ENCODE peak calls at places on chromosomes 6 and 20, in seven cellular contexts. Q, V, F, E, L, Y and Z are unnamed samples.

GRCh38 chr6:151043944-151044343 is 178.4 kb downstream of the MTHFD1L start:
- DNase-seq in F (no peak), V (no peak), Q (no peak), L (no peak), E (no peak), Y (no peak), Z (no peak)

GRCh38 chr20:34675993-34676641 is 775 bp downstream of the PIGU start:
- DNase-seq in F (no peak), Y (no peak), V (no peak), Q (no peak), E (no peak), L (no peak), Z (no peak)

GRCh38 chr6:37190159-37190535 is 20.2 kb downstream of the PIM1 start:
- DNase-seq in Q (no peak), L (no peak), F (no peak), V (peak), E (no peak), Y (peak), Z (no peak)

GRCh38 chr20:10714236-10714975 is 40.6 kb upstream of the JAG1 start:
- DNase-seq in E (no peak), L (no peak), Q (no peak), F (no peak), Y (no peak), V (no peak), Z (no peak)

GRCh38 chr6:32462609-32463008 is 22.9 kb downstream of the HLA-DRA start:
- DNase-seq in L (no peak), F (no peak), E (no peak), V (no peak), Y (no peak), Q (peak), Z (peak)

GRCh38 chr6:150813993-150814359 is 51.5 kb upstream of the MTHFD1L start:
- DNase-seq in V (no peak), E (no peak), Y (peak), F (no peak), L (no peak), Q (no peak), Z (peak)

GRCh38 chr20:53884859-53885654 is 185.3 kb downstream of the BCAS1 start:
- DNase-seq in V (peak), Q (no peak), F (no peak), Y (no peak), L (no peak), E (no peak), Z (peak)

GRCh38 chr20:51533291-51534172 is 9.0 kb downstream of the NFATC2 start:
- DNase-seq in E (no peak), Q (no peak), L (no peak), Y (no peak), V (peak), F (no peak), Z (peak)

GRCh38 chr6:32962427-32962826 is 6.0 kb upstream of the BRD2 start:
- DNase-seq in Y (no peak), V (no peak), L (no peak), Q (no peak), E (no peak), F (no peak), Z (no peak)

GRCh38 chr6:119484598-119484997 is 135.0 kb upstream of the MAN1A1 start:
- DNase-seq in L (no peak), F (no peak), V (peak), Y (peak), E (no peak), Q (no peak), Z (peak)

GRCh38 chr6:52284460-52285173 is at the start of gene MCM3:
- DNase-seq in F (peak), E (peak), Y (peak), V (peak), Q (peak), L (peak), Z (peak)

GRCh38 chr6:32692019-32692418 is 25.6 kb upstream of the HLA-DQB1 start:
- DNase-seq in V (no peak), L (no peak), Q (peak), F (no peak), E (no peak), Y (no peak), Z (peak)

GRCh38 chr6:88983532-88983931 is 20.1 kb upstream of the RNGTT start:
- DNase-seq in L (peak), F (peak), V (peak), Q (peak), E (no peak), Y (peak), Z (peak)

GRCh38 chr6:124924333-124924759 is 37.9 kb upstream of the RNF217 start:
- DNase-seq in V (no peak), E (no peak), Y (peak), Q (no peak), F (no peak), L (no peak), Z (peak)

GRCh38 chr6:37555040-37555781 is 55.5 kb upstream of the CCDC167 start:
- DNase-seq in L (no peak), E (no peak), F (no peak), Y (no peak), V (no peak), Q (no peak), Z (no peak)

GRCh38 chr6:167683028-167683862 is 143.5 kb upstream of the AFDN start:
- DNase-seq in E (peak), Y (no peak), V (peak), F (peak), L (peak), Q (no peak), Z (peak)

GRCh38 chr20:51132286-51132810 is 109.4 kb upstream of the KCNG1 start:
- DNase-seq in V (peak), F (no peak), E (no peak), L (no peak), Q (no peak), Y (no peak), Z (peak)

GRCh38 chr20:40251284-40251932 is 437.6 kb downstream of the MAFB start:
- DNase-seq in F (peak), Y (peak), E (no peak), Q (peak), V (peak), L (no peak), Z (peak)

GRCh38 chr6:157091832-157092231 is 231.5 kb downstream of the TMEM242 start:
- DNase-seq in L (no peak), E (no peak), Y (no peak), F (no peak), V (no peak), Q (no peak), Z (no peak)

GRCh38 chr6:2360716-2361115 is 115.3 kb upstream of the GMDS start:
- DNase-seq in L (no peak), V (no peak), F (no peak), Y (no peak), Q (no peak), E (no peak), Z (no peak)

GRCh38 chr20:51425347-51426106 is 117.0 kb downstream of the NFATC2 start:
- DNase-seq in E (no peak), Y (no peak), L (no peak), F (no peak), Q (peak), V (no peak), Z (no peak)

GRCh38 chr20:58893355-58894151 is 41.0 kb downstream of the GNAS start:
- DNase-seq in E (no peak), F (no peak), Y (no peak), Q (no peak), V (no peak), L (no peak), Z (no peak)

GRCh38 chr20:38173237-38174156 is 8.4 kb upstream of the TGM2 start:
- DNase-seq in L (peak), Q (peak), F (no peak), V (peak), Y (peak), E (peak), Z (peak)

GRCh38 chr6:52049252-52050050 is 38.0 kb downstream of the PKHD1 start:
- DNase-seq in L (no peak), E (no peak), Y (peak), V (peak), F (no peak), Q (peak), Z (peak)

GRCh38 chr6:37171141-37171969 is 1.4 kb downstream of the PIM1 start:
- DNase-seq in F (peak), E (peak), L (peak), V (peak), Q (peak), Y (peak), Z (peak)

GRCh38 chr6:106522557-106522956 is 106.7 kb downstream of the RTN4IP1 start:
- DNase-seq in F (no peak), V (no peak), Q (no peak), L (no peak), Y (no peak), E (no peak), Z (no peak)

GRCh38 chr6:51098801-51099200 is 280.1 kb downstream of the TFAP2B start:
- DNase-seq in E (no peak), Q (no peak), V (peak), L (no peak), Y (peak), F (no peak), Z (peak)

GRCh38 chr6:83055366-83055964 is 10.2 kb downstream of the UBE3D start:
- DNase-seq in F (peak), Y (peak), E (no peak), Q (peak), V (peak), L (peak), Z (peak)

GRCh38 chr6:165049362-165049761 is 260.0 kb downstream of the C6orf118 start:
- DNase-seq in L (peak), Q (peak), E (no peak), V (no peak), F (peak), Y (no peak), Z (peak)

GRCh38 chr6:113894712-113895674 is 37.8 kb downstream of the MARCKS start:
- DNase-seq in Q (no peak), E (no peak), V (no peak), F (no peak), L (no peak), Y (peak), Z (no peak)

GRCh38 chr20:38590682-38591483 is 9.9 kb downstream of the ADIG start:
- DNase-seq in E (no peak), L (no peak), V (peak), F (no peak), Q (peak), Y (no peak), Z (no peak)

GRCh38 chr20:1803216-1804128 is 91.7 kb upstream of the SIRPA start:
- DNase-seq in E (peak), L (no peak), F (peak), Y (peak), Q (peak), V (peak), Z (no peak)

GRCh38 chr6:98823428-98823827 is 10.9 kb upstream of the POU3F2 start:
- DNase-seq in E (no peak), Y (no peak), F (no peak), Q (no peak), V (no peak), L (no peak), Z (no peak)

GRCh38 chr6:38489951-38490350 is 149.8 kb downstream of the BTBD9 start:
- DNase-seq in L (no peak), V (peak), Y (peak), F (no peak), E (no peak), Q (no peak), Z (no peak)

GRCh38 chr6:137641474-137642077 is 147.4 kb upstream of the OLIG3 start:
- DNase-seq in E (peak), Q (peak), L (peak), V (peak), F (peak), Y (peak), Z (peak)

GRCh38 chr20:22763257-22763906 is 179.0 kb upstream of the FOXA2 start:
- DNase-seq in E (peak), F (no peak), Q (no peak), Y (peak), L (no peak), V (peak), Z (peak)

DNA sequence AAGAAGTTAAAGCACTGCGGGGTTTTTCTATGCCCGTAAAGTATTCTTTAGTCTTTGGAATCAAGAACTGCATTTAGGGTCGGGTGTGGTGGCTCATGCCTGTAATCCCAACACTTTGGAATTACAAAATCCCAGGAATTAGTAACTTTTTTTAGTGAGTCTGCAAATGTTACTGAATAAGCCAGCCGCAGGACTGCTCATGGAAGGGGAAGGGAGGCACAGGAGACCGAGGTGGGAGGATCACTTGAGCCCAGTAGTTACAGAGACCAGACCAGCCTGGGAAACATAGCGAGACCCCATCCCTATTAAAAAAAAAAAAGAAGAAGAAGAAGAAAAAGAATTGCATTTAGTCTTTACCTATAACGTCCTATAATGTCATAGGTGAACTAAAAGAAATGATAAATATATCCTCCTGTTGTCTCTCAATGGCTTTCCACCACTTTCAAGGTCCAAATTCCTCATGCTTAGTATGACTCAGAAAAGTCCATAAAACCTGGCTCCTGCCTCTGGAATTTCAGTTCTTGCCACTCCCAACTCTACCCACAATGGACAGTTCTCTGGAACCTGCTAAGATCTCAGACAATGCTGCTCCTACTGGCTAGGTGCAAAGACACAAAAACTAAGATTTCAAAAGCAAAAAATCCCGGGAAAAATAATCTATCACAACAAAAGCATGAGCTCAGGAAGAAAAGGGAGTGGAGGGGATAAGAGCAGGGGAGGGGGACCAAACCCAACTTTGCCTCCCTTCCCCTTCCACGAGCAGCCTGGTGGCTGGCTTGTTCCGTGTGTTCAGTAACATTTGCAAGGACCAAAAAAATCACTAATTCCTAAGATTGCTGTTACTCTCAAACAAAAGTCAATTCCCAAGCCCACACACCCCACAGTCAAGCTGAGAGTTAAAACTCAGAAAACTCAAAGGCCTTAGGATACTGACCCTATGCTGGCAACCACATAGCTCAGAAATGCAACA is 39.0 kb downstream of the B4GALT5 start:
- DNase-seq in Q (no peak), Y (peak), V (no peak), L (no peak), F (no peak), E (no peak), Z (peak)
- H3K4me3 ChIP-seq in Q (no peak), Y (no peak), V (no peak), L (no peak), F (no peak), E (no peak), Z (peak)

DNA sequence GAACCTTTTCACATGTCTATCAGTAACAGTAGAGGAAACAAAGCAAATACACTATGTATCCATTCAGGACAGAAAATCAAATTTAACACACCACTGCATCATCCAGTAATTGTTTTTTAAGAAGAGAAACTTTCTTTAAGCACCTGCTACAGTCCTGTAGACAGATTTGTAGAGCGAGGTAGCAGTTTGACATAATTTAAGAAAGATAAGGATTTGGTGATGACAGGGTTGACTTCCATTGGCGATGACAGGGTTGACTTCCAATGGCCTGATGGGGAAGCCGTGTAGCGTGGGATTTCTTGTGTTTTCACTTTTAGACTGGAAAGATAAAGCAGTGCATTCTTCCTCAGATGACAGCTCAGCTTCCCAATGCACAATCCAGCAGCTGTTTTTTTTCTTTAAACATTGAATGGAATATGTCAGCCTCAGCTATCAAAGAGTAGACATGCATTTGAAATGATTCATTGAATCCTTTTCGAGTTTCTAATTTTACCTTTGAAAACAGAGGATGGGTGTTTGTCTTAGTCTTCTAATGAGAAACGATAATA is 68.5 kb downstream of the ECT2L start:
- DNase-seq in V (peak), F (no peak), Q (no peak), L (no peak), E (no peak), Y (no peak), Z (no peak)
- H3K4me3 ChIP-seq in V (no peak), F (no peak), Q (no peak), L (no peak), E (peak), Y (no peak), Z (no peak)

GRCh38 chr20:740162-740561 is 28.1 kb downstream of the SLC52A3 start:
- DNase-seq in Y (no peak), E (no peak), V (no peak), Q (no peak), L (no peak), F (no peak), Z (peak)

GRCh38 chr20:741620-742019 is 26.7 kb downstream of the SLC52A3 start:
- DNase-seq in F (no peak), V (no peak), L (no peak), E (no peak), Y (no peak), Q (no peak), Z (no peak)

GRCh38 chr20:739736-740135 is 28.6 kb downstream of the SLC52A3 start:
- DNase-seq in Q (no peak), V (no peak), Y (no peak), L (no peak), F (no peak), E (no peak), Z (no peak)

GRCh38 chr20:745683-746301 is 22.5 kb downstream of the SLC52A3 start:
- DNase-seq in V (no peak), F (no peak), L (no peak), Q (no peak), Y (no peak), E (no peak), Z (peak)

DNA sequence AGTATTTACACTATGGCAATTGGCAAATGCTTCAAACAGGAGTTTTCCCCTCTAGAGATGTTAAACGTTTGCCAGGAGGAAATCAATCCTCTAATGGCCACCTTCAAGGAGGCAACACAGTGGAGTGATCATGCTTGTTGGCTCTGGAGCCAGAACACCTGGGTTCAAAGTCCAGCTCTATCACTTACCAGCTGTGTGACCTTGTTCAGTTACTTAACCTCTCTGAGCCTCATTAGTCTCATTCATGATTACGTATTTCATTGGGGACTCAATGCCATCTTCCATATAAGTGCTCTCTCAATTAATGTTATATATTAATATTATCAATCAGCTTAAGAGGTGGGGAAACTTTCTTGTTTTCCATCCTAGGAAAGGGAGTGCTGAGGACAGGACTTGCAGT is 26.1 kb downstream of the SLC52A3 start:
- DNase-seq in F (no peak), Y (no peak), E (no peak), L (no peak), V (no peak), Q (no peak), Z (no peak)
- H3K4me3 ChIP-seq in F (no peak), Y (no peak), E (no peak), L (no peak), V (no peak), Q (no peak), Z (no peak)

GRCh38 chr20:57263767-57264150 is 2.7 kb downstream of the BMP7 start:
- DNase-seq in Q (no peak), Y (no peak), F (no peak), L (no peak), E (no peak), V (no peak), Z (no peak)
- H3K4me3 ChIP-seq in Q (peak), Y (no peak), F (peak), L (no peak), E (no peak), V (no peak), Z (no peak)

GRCh38 chr20:33569290-33570094 is 79.6 kb downstream of the CBFA2T2 start:
- DNase-seq in F (no peak), V (no peak), Q (peak), L (no peak), E (no peak), Y (no peak), Z (no peak)
- H3K4me3 ChIP-seq in F (no peak), V (no peak), Q (peak), L (no peak), E (no peak), Y (no peak), Z (no peak)

DNA sequence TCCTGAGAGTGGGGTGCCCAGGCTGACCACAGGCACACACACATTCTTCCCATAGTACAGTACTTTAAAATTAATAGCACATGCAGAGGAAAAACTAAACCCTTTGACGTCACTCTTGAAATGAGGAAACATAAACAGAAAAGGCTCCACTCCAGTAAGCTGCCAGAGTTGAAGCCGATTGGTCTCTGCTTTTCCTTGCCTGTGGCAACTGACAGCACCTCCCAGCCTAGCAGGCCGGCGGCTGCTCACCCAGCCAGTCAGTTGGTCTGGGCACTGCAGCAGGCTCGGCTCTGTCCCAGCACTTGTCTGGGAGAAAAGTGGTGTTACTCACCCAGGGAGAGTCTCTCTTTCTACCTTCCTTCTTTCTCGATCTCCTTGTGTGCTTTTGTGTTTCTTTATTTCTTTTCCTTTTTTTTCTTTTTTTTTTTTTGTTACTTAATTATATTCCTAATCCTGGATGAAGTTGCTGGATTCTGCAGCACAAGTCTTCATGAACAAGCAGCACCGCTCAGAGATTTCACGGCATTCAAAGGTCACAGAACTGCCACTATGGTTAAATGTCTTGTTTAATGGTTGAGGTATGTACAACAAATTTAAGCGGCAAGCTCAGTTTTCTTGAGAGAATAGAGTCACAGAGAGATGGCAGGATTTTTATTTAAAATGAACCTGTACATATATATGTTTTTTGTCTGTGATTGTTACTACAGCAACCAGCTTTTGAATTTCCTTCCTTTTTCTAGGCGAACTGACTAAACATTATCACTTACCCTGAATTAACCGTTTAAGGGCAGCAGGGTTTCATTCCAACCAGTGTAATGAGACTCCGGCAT is at the start of gene PDE7B:
- DNase-seq in V (peak), Y (peak), F (peak), L (peak), Q (peak), E (peak), Z (peak)
- H3K4me3 ChIP-seq in V (peak), Y (peak), F (peak), L (peak), Q (no peak), E (peak), Z (peak)